ENCODE peak calls at places on chromosomes 2 and 18, in six cellular contexts. One of them, this sample, is unnamed.

GRCh38 chr2:241274127-241274526 is 41.3 kb downstream of the HDLBP start:
- DNase-seq in H1: no peak
- DNase-seq in GM12891: no peak
- DNase-seq in K562: no peak
- DNase-seq in HepG2: no peak
- DNase-seq in GM12878: no peak
- DNase-seq in this sample: no peak

GRCh38 chr2:200976710-200977109 is 13.2 kb upstream of the ORC2 start:
- DNase-seq in H1: no peak
- DNase-seq in GM12891: no peak
- DNase-seq in K562: no peak
- DNase-seq in HepG2: no peak
- DNase-seq in GM12878: no peak
- DNase-seq in this sample: no peak

GRCh38 chr18:11909597-11910026 is 1.5 kb upstream of the MPPE1 start:
- DNase-seq in H1: no peak
- DNase-seq in GM12891: no peak
- DNase-seq in K562: no peak
- DNase-seq in HepG2: peak
- DNase-seq in GM12878: no peak
- DNase-seq in this sample: no peak

GRCh38 chr2:176107731-176108181 is 676 bp downstream of the HOXD11 start:
- DNase-seq in H1: no peak
- DNase-seq in GM12891: no peak
- DNase-seq in K562: no peak
- DNase-seq in HepG2: no peak
- DNase-seq in GM12878: no peak
- DNase-seq in this sample: no peak

GRCh38 chr2:120866483-120867140 is 130.9 kb downstream of the GLI2 start:
- DNase-seq in H1: no peak
- DNase-seq in GM12891: no peak
- DNase-seq in K562: no peak
- DNase-seq in HepG2: no peak
- DNase-seq in GM12878: no peak
- DNase-seq in this sample: no peak

GRCh38 chr2:119241205-119241532 is 17.5 kb downstream of the STEAP3 start:
- DNase-seq in H1: no peak
- DNase-seq in GM12891: no peak
- DNase-seq in K562: no peak
- DNase-seq in HepG2: no peak
- DNase-seq in GM12878: no peak
- DNase-seq in this sample: no peak

GRCh38 chr18:49731860-49732311 is 81.4 kb downstream of the ACAA2 start:
- DNase-seq in H1: no peak
- DNase-seq in GM12891: no peak
- DNase-seq in K562: no peak
- DNase-seq in HepG2: peak
- DNase-seq in GM12878: no peak
- DNase-seq in this sample: no peak

GRCh38 chr2:25435421-25435820 is 93.7 kb upstream of the DNMT3A start:
- DNase-seq in H1: no peak
- DNase-seq in GM12891: no peak
- DNase-seq in K562: no peak
- DNase-seq in HepG2: no peak
- DNase-seq in GM12878: no peak
- DNase-seq in this sample: no peak

GRCh38 chr18:32175265-32175664 is 14.6 kb upstream of the MEP1B start:
- DNase-seq in H1: no peak
- DNase-seq in GM12891: no peak
- DNase-seq in K562: no peak
- DNase-seq in HepG2: no peak
- DNase-seq in GM12878: no peak
- DNase-seq in this sample: no peak

GRCh38 chr18:27871731-27872130 is 305.2 kb downstream of the CDH2 start:
- DNase-seq in H1: no peak
- DNase-seq in GM12891: no peak
- DNase-seq in K562: no peak
- DNase-seq in HepG2: no peak
- DNase-seq in GM12878: no peak
- DNase-seq in this sample: no peak

GRCh38 chr2:170224692-170225091 is 46.7 kb downstream of the MYO3B start:
- DNase-seq in H1: no peak
- DNase-seq in GM12891: no peak
- DNase-seq in K562: no peak
- DNase-seq in HepG2: no peak
- DNase-seq in GM12878: no peak
- DNase-seq in this sample: no peak

GRCh38 chr2:2464095-2464494 is 133.0 kb upstream of the MYT1L start:
- DNase-seq in H1: no peak
- DNase-seq in GM12891: no peak
- DNase-seq in K562: no peak
- DNase-seq in HepG2: no peak
- DNase-seq in GM12878: no peak
- DNase-seq in this sample: no peak

GRCh38 chr2:50515638-50516037 is 516.3 kb downstream of the NRXN1 start:
- DNase-seq in H1: no peak
- DNase-seq in GM12891: no peak
- DNase-seq in K562: no peak
- DNase-seq in HepG2: no peak
- DNase-seq in GM12878: no peak
- DNase-seq in this sample: no peak

GRCh38 chr2:215369191-215369760 is 57.4 kb downstream of the ATIC start:
- DNase-seq in H1: no peak
- DNase-seq in GM12891: no peak
- DNase-seq in K562: no peak
- DNase-seq in HepG2: no peak
- DNase-seq in GM12878: no peak
- DNase-seq in this sample: no peak

GRCh38 chr18:79418642-79419041 is 22.9 kb downstream of the NFATC1 start:
- DNase-seq in H1: no peak
- DNase-seq in GM12891: no peak
- DNase-seq in K562: no peak
- DNase-seq in HepG2: no peak
- DNase-seq in GM12878: no peak
- DNase-seq in this sample: no peak

GRCh38 chr18:50981381-50981780 is 13.5 kb downstream of the ELAC1 start:
- DNase-seq in H1: no peak
- DNase-seq in GM12891: no peak
- DNase-seq in K562: no peak
- DNase-seq in HepG2: no peak
- DNase-seq in GM12878: no peak
- DNase-seq in this sample: no peak

GRCh38 chr2:120856421-120856862 is 120.8 kb downstream of the GLI2 start:
- DNase-seq in H1: no peak
- DNase-seq in GM12891: no peak
- DNase-seq in K562: no peak
- DNase-seq in HepG2: no peak
- DNase-seq in GM12878: no peak
- DNase-seq in this sample: no peak

GRCh38 chr2:55951533-55951932 is 28.0 kb upstream of the EFEMP1 start:
- DNase-seq in H1: no peak
- DNase-seq in GM12891: no peak
- DNase-seq in K562: no peak
- DNase-seq in HepG2: no peak
- DNase-seq in GM12878: no peak
- DNase-seq in this sample: no peak

GRCh38 chr2:189076572-189076971 is 102.4 kb downstream of the COL3A1 start:
- DNase-seq in H1: no peak
- DNase-seq in GM12891: no peak
- DNase-seq in K562: no peak
- DNase-seq in HepG2: no peak
- DNase-seq in GM12878: no peak
- DNase-seq in this sample: no peak

GRCh38 chr18:32595735-32596134 is 125.1 kb upstream of the GAREM1 start:
- DNase-seq in H1: no peak
- DNase-seq in GM12891: no peak
- DNase-seq in K562: no peak
- DNase-seq in HepG2: no peak
- DNase-seq in GM12878: no peak
- DNase-seq in this sample: no peak

GRCh38 chr18:3623769-3624545 is 174.0 kb downstream of the TGIF1 start:
- DNase-seq in H1: no peak
- DNase-seq in GM12891: no peak
- DNase-seq in K562: peak
- DNase-seq in HepG2: peak
- DNase-seq in GM12878: no peak
- DNase-seq in this sample: no peak

GRCh38 chr2:136765256-136765735 is at the start of gene THSD7B:
- DNase-seq in H1: no peak
- DNase-seq in GM12891: peak
- DNase-seq in K562: no peak
- DNase-seq in HepG2: no peak
- DNase-seq in GM12878: no peak
- DNase-seq in this sample: peak

GRCh38 chr2:239470151-239470900 is 69.5 kb upstream of the HDAC4 start:
- DNase-seq in H1: no peak
- DNase-seq in GM12891: no peak
- DNase-seq in K562: no peak
- DNase-seq in HepG2: no peak
- DNase-seq in GM12878: no peak
- DNase-seq in this sample: no peak

GRCh38 chr18:26867471-26867870 is 2.0 kb upstream of the AQP4 start:
- DNase-seq in H1: no peak
- DNase-seq in GM12891: no peak
- DNase-seq in K562: no peak
- DNase-seq in HepG2: no peak
- DNase-seq in GM12878: no peak
- DNase-seq in this sample: no peak

GRCh38 chr2:46393352-46393820 is 86.0 kb upstream of the TMEM247 start:
- DNase-seq in H1: no peak
- DNase-seq in GM12891: no peak
- DNase-seq in K562: no peak
- DNase-seq in HepG2: no peak
- DNase-seq in GM12878: no peak
- DNase-seq in this sample: no peak

GRCh38 chr2:9690252-9690651 is 59.5 kb upstream of the YWHAQ start:
- DNase-seq in H1: no peak
- DNase-seq in GM12891: no peak
- DNase-seq in K562: no peak
- DNase-seq in HepG2: no peak
- DNase-seq in GM12878: no peak
- DNase-seq in this sample: no peak

DNA sequence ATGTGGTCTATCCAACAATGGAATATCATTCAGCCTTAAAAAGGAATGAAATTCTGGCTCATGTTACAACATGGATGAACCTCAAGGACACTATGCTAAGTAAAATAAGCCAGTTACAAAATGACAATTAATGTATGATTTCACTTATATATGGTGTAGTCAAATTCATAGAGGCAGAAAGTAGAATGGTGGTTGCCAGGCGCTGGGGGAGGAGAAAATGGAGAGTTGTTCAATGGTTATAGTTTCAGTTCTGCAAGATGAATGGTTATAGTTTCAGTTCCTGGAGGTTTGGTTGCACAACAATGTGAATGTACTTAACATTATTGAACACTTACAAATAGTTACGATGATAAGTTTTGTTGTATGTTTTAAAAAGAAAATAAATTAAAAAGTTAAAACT is 79.2 kb upstream of the IL1R2 start:
- DNase-seq in H1: no peak
- DNase-seq in GM12891: no peak
- DNase-seq in K562: no peak
- DNase-seq in HepG2: no peak
- DNase-seq in GM12878: peak
- DNase-seq in this sample: no peak
- TF ChIP-seq TAF1 in H1: no peak
- TF ChIP-seq TAF1 in GM12891: no peak
- TF ChIP-seq TAF1 in K562: no peak
- TF ChIP-seq TAF1 in HepG2: no peak
- TF ChIP-seq TAF1 in GM12878: no peak
- TF ChIP-seq TAF1 in this sample: no peak

GRCh38 chr2:142721015-142721414 is 156.4 kb upstream of the KYNU start:
- DNase-seq in H1: no peak
- DNase-seq in GM12891: no peak
- DNase-seq in K562: no peak
- DNase-seq in HepG2: no peak
- DNase-seq in GM12878: no peak
- DNase-seq in this sample: no peak
- TF ChIP-seq POLR2A in H1: no peak
- TF ChIP-seq POLR2A in GM12891: no peak
- TF ChIP-seq POLR2A in K562: no peak
- TF ChIP-seq POLR2A in HepG2: no peak
- TF ChIP-seq POLR2A in GM12878: no peak
- TF ChIP-seq POLR2A in this sample: no peak

DNA sequence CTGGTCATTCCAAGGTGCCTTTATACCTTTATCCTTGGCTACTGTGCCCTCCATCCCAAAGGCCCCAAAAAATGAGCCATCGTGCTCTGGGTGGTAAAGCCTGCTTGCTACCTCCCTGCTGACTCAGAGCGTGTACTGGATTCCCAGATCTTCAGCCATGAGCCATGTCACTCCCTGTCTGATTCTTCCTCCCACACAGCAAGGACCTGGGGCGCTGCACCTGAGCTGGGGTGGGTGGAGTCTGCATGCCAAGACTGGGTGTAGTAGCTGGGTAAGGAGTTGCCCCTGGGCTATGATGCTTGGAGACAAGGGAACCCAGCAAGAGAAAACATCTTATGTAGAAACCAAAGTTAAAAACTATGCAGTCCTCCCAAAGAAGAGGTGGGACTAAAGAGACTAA is 37.2 kb upstream of the APCDD1 start:
- DNase-seq in H1: no peak
- DNase-seq in GM12891: no peak
- DNase-seq in K562: no peak
- DNase-seq in HepG2: no peak
- DNase-seq in GM12878: no peak
- DNase-seq in this sample: no peak
- TF ChIP-seq TAF1 in H1: no peak
- TF ChIP-seq TAF1 in GM12891: no peak
- TF ChIP-seq TAF1 in K562: no peak
- TF ChIP-seq TAF1 in HepG2: no peak
- TF ChIP-seq TAF1 in GM12878: no peak
- TF ChIP-seq TAF1 in this sample: no peak

DNA sequence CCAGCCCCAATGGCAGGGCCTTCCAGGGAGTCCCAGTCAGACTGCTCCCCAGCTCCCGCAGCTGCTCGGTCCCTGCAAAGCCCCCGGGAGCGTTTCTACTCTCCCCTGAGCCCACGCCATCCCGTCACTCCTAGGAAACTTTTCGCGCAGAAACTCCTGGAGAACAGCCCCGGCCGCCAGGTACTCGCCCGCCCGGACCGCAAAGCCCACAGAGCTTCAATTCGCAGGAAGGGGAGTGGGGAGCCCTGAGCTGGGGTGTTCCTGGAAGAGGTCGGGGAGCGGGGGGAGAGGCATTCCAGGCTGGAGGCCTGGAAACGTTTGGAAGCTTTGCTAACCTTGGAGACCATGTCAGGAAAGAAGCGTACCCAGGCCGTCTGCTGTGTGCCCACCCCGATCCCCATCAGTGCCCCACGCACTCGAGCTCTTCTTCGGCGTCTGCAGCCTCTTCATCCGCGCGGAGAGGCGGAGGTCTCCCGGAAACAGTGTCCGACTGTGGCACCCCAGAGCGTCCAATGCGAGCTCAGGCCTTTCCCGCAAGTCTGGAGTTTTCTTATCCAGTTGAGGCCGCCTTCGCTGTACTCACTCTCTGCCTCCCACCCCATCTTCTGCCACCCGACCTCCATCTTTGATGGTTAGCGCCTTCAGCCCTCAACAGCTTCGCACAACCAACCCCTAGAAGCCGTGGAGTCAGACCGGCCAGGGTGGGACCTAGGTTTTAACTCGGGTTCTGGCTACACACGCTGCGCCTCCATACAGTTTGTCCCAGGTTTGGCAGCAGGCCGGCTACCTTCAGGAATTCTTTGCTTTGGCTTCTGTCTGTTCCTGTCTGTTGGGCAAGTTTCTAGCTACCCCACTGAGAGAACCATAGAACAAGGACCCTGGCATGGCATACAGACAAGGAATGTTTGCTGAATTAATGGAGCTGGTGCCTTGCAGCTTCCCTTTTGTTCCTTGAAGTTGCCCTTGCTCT is 3.7 kb downstream of the PCGF1 start:
- DNase-seq in H1: no peak
- DNase-seq in GM12891: no peak
- DNase-seq in K562: peak
- DNase-seq in HepG2: no peak
- DNase-seq in GM12878: no peak
- DNase-seq in this sample: no peak
- TF ChIP-seq POLR2A in H1: no peak
- TF ChIP-seq POLR2A in GM12891: no peak
- TF ChIP-seq POLR2A in K562: no peak
- TF ChIP-seq POLR2A in HepG2: peak
- TF ChIP-seq POLR2A in GM12878: no peak
- TF ChIP-seq POLR2A in this sample: no peak